ENCODE peak calls at places on chromosomes 5 and 9, in seven cellular contexts. M is ovary, S is ascending aorta, U is HFFc6, V is GM13977, I is Caco-2, B is heart right ventricle. Y is an unnamed sample.

GRCh38 chr9:115146581-115147021 is 28.6 kb upstream of the TNC start:
- DNase-seq in M (no peak), S (no peak), U (peak), V (no peak), I (no peak), B (no peak), Y (peak)

GRCh38 chr9:34985311-34985899 is 4.1 kb upstream of the DNAJB5 start:
- DNase-seq in M (no peak), S (no peak), U (peak), V (peak), I (peak), B (no peak), Y (peak)

GRCh38 chr9:76835571-76836283 is 70.2 kb downstream of the PRUNE2 start:
- DNase-seq in M (no peak), S (no peak), U (peak), V (no peak), I (no peak), B (no peak), Y (peak)

GRCh38 chr9:98101416-98101815 is 17.6 kb downstream of the TRIM14 start:
- DNase-seq in M (no peak), S (no peak), U (no peak), V (no peak), I (no peak), B (no peak), Y (no peak)

GRCh38 chr9:84297162-84297821 is 43.3 kb downstream of the SLC28A3 start:
- DNase-seq in M (no peak), S (no peak), U (peak), V (no peak), I (no peak), B (no peak), Y (no peak)

GRCh38 chr9:5557606-5558587 is 47.6 kb downstream of the PDCD1LG2 start:
- DNase-seq in M (no peak), S (no peak), U (no peak), V (peak), I (no peak), B (peak), Y (no peak)

GRCh38 chr5:53783624-53784228 is 223.3 kb downstream of the NDUFS4 start:
- DNase-seq in M (no peak), S (no peak), U (no peak), V (no peak), I (no peak), B (no peak), Y (no peak)

GRCh38 chr9:127162567-127163365 is 40.3 kb upstream of the ANGPTL2 start:
- DNase-seq in M (peak), S (no peak), U (no peak), V (no peak), I (no peak), B (no peak), Y (no peak)

GRCh38 chr9:34206561-34206960 is 27.7 kb downstream of the UBAP1 start:
- DNase-seq in M (no peak), S (no peak), U (no peak), V (no peak), I (peak), B (no peak), Y (peak)

GRCh38 chr5:88045931-88046461 is 222.6 kb downstream of the TMEM161B start:
- DNase-seq in M (no peak), S (no peak), U (no peak), V (no peak), I (no peak), B (no peak), Y (no peak)

GRCh38 chr9:92600075-92600741 is 64.4 kb upstream of the ECM2 start:
- DNase-seq in M (no peak), S (no peak), U (no peak), V (no peak), I (no peak), B (no peak), Y (no peak)

GRCh38 chr5:111227805-111228204 is 3.6 kb downstream of the CAMK4 start:
- DNase-seq in M (no peak), S (no peak), U (no peak), V (no peak), I (no peak), B (no peak), Y (peak)

GRCh38 chr9:14313951-14314423 is at the start of gene NFIB:
- DNase-seq in M (peak), S (no peak), U (no peak), V (peak), I (peak), B (peak), Y (peak)

GRCh38 chr9:127561491-127562270 is 50.4 kb upstream of the STXBP1 start:
- DNase-seq in M (peak), S (peak), U (peak), V (no peak), I (peak), B (peak), Y (peak)

GRCh38 chr5:105922574-105922973 is 1748.2 kb downstream of the EFNA5 start:
- DNase-seq in M (no peak), S (no peak), U (no peak), V (no peak), I (no peak), B (no peak), Y (no peak)

GRCh38 chr5:135156337-135156714 is 122.3 kb upstream of the PITX1 start:
- DNase-seq in M (no peak), S (no peak), U (no peak), V (no peak), I (no peak), B (no peak), Y (no peak)

GRCh38 chr5:147690595-147690994 is 91.9 kb downstream of the JAKMIP2 start:
- DNase-seq in M (no peak), S (no peak), U (no peak), V (no peak), I (peak), B (no peak), Y (no peak)

GRCh38 chr5:44605926-44606325 is 202.8 kb upstream of the MRPS30 start:
- DNase-seq in M (no peak), S (no peak), U (no peak), V (no peak), I (peak), B (no peak), Y (no peak)

DNA sequence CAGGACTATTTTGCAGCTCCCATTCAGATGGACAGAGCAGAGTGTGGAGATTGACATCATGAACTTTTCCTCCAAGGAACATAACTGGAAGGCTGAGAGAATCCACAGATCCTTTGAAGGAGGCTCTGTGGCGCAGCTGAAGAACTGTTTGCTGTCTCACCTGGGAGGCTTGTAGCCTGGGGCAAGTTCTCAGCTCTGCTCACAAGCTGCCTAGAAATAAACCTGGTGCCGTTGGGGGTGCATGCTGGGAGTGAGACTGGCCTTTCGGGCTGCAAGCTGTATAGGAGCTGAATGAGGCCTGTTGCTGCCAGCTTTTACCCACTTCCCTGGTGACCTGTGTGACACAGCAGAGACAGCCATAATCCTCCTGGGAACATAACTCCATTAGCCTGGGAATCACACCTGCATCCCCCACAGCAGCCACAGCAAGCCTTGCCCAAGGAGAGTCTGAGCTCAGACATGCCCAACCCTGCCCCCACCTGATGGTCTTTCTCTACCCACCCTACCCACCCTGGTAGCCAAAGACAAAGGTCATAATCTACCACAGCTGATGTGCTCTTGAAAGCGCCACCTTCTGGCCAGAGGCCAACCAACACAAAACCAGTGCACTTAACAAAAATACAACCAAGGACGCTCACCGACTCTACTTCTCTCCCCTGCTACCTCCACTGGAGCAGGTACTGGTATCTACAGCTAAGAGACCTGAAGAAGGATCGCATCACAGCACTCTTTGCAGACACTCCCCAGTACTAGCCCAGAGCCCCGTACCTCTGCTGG is 205.1 kb upstream of the MRPS30 start:
- DNase-seq in M (no peak), S (no peak), U (no peak), V (no peak), I (no peak), B (no peak), Y (peak)
- TF ChIP-seq CTCF in M (no peak), S (no peak), U (no peak), V (peak), I (no peak), B (no peak), Y (no peak)

GRCh38 chr5:73172893-73173292 is at the start of gene TMEM174:
- DNase-seq in M (no peak), S (no peak), U (no peak), V (no peak), I (no peak), B (no peak), Y (no peak)

GRCh38 chr5:73171495-73171894 is 1.5 kb upstream of the TMEM174 start:
- DNase-seq in M (no peak), S (no peak), U (no peak), V (no peak), I (no peak), B (no peak), Y (no peak)

GRCh38 chr5:73174100-73174815 is 1.3 kb downstream of the TMEM174 start:
- DNase-seq in M (no peak), S (no peak), U (no peak), V (no peak), I (no peak), B (no peak), Y (no peak)

GRCh38 chr5:73176250-73176649 is 3.3 kb downstream of the TMEM174 start:
- DNase-seq in M (no peak), S (no peak), U (no peak), V (no peak), I (no peak), B (no peak), Y (no peak)

DNA sequence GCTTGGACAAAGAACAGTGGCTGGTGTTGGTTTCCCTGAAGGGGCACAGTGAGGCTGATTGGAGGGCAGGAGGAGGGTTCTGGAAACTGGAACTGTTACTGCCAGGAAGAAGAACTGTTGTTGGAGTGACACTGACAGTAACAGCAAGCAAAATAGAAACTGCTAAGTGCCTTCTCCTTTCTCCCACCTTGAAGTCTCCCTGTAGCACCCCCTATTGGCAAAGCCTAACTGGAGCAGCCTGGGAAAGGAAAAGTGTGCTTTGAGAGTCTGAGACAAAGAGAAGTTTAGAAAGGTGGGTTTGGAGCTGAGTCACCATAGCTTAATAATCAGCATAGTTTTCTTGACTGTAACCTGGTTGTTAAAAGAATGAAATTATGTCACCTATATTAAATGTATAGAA is 2.5 kb upstream of the TMEM174 start:
- DNase-seq in M (no peak), S (no peak), U (peak), V (no peak), I (peak), B (no peak), Y (peak)
- TF ChIP-seq CTCF in M (no peak), S (peak), U (peak), V (peak), I (peak), B (peak), Y (peak)

GRCh38 chr5:31678180-31678579 is 39.2 kb downstream of the PDZD2 start:
- DNase-seq in M (peak), S (no peak), U (no peak), V (no peak), I (no peak), B (peak), Y (no peak)

GRCh38 chr5:31682847-31683246 is 43.9 kb downstream of the PDZD2 start:
- DNase-seq in M (no peak), S (no peak), U (no peak), V (no peak), I (no peak), B (no peak), Y (no peak)

GRCh38 chr5:31675472-31675871 is 36.5 kb downstream of the PDZD2 start:
- DNase-seq in M (no peak), S (no peak), U (no peak), V (no peak), I (no peak), B (no peak), Y (no peak)

GRCh38 chr5:31680528-31680927 is 41.6 kb downstream of the PDZD2 start:
- DNase-seq in M (peak), S (no peak), U (no peak), V (no peak), I (no peak), B (peak), Y (no peak)
- TF ChIP-seq CTCF in M (no peak), S (no peak), U (no peak), V (no peak), I (no peak), B (no peak), Y (no peak)

DNA sequence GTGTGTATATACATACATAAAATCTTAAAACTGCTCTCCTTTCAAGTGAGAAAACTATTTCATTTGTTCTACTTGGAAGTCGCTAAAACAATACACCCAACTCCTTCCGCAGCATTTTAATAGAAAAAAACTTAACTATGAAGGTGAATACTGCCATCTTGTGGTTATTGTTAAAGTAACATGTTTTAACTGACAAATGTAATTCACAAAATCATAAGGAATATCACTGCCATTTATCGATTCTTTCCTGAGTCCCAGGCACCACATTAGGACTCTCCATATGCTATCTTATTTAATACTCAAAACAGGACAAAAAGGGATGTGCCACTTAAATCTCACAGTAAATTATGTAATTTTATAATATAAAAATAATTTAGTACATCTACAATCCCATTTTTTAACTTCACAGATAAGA is 130.5 kb upstream of the ITGA1 start:
- DNase-seq in M (no peak), S (no peak), U (peak), V (peak), I (peak), B (no peak), Y (peak)
- TF ChIP-seq CTCF in M (no peak), S (peak), U (peak), V (peak), I (peak), B (peak), Y (peak)

GRCh38 chr9:87667164-87667738 is 58.7 kb upstream of the CTSL start:
- DNase-seq in M (no peak), S (no peak), U (no peak), V (no peak), I (peak), B (no peak), Y (no peak)
- TF ChIP-seq CTCF in M (no peak), S (no peak), U (peak), V (peak), I (no peak), B (no peak), Y (peak)

DNA sequence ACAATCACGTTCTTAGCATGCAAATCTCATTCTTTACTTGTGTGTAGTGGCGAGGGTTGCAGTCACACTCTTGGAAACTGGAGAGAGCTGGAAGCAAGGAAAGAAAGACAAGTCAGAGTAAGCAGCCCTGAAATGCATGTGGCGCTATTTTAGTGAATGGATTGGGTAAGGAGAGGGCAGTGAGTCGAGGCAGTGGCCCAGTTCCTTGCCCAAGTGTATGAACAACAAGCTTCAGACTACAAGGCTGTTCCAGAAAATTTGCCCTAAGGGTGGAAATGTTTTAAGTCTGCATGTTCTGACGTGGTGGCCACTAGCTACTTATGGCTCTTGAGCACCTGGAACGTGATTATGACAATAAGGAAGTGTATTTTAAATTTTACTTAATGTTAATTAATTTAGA is 59.4 kb upstream of the PTPN3 start:
- DNase-seq in M (no peak), S (no peak), U (no peak), V (no peak), I (no peak), B (no peak), Y (no peak)
- TF ChIP-seq CTCF in M (no peak), S (no peak), U (no peak), V (no peak), I (no peak), B (no peak), Y (no peak)

GRCh38 chr5:42665857-42666256 is 90.8 kb upstream of the CCDC152 start:
- DNase-seq in M (no peak), S (no peak), U (no peak), V (no peak), I (no peak), B (no peak), Y (no peak)
- TF ChIP-seq CTCF in M (no peak), S (no peak), U (no peak), V (no peak), I (no peak), B (no peak), Y (no peak)

GRCh38 chr9:135702002-135702721 is at the start of gene KCNT1:
- DNase-seq in M (peak), S (no peak), U (no peak), V (peak), I (peak), B (peak), Y (peak)
- TF ChIP-seq CTCF in M (peak), S (peak), U (peak), V (peak), I (peak), B (peak), Y (peak)